ENCODE peak calls at places on chromosomes 16 and 17, in four cellular contexts. I is CD4-positive, alpha-beta memory T cell; Q is left lung; E is CD4-positive, alpha-beta T cell. W is an unnamed sample. For H3K9me3, the result is how much of the 10 kb centered on the place peaks cover.

GRCh38 chr16:84478172-84478948 is 26.1 kb downstream of the MEAK7 start:
- DNase-seq in I (no peak), Q (no peak), E (no peak), W (no peak)

GRCh38 chr16:13779676-13780075 is 140.3 kb upstream of the ERCC4 start:
- DNase-seq in I (no peak), Q (no peak), E (no peak), W (no peak)

GRCh38 chr16:14056970-14057369 is 14.1 kb upstream of the MRTFB start:
- DNase-seq in I (no peak), Q (no peak), E (no peak), W (no peak)

GRCh38 chr17:78840780-78841611 is at the start of gene USP36:
- DNase-seq in I (peak), Q (peak), E (peak), W (peak)

GRCh38 chr16:65793781-65794180 is 572.7 kb upstream of the CDH5 start:
- DNase-seq in I (no peak), Q (no peak), E (no peak), W (no peak)

GRCh38 chr17:47145351-47145750 is 43.7 kb downstream of the CDC27 start:
- DNase-seq in I (no peak), Q (no peak), E (no peak), W (no peak)

GRCh38 chr17:40921026-40921425 is 16.4 kb downstream of the KRT23 start:
- DNase-seq in I (no peak), Q (no peak), E (no peak), W (no peak)

GRCh38 chr17:57998234-57998746 is 8.8 kb downstream of the SRSF1 start:
- DNase-seq in I (no peak), Q (no peak), E (no peak), W (no peak)

GRCh38 chr17:80132906-80133625 is 13.9 kb downstream of the EIF4A3 start:
- DNase-seq in I (no peak), Q (no peak), E (no peak), W (no peak)

GRCh38 chr17:66441012-66441703 is 138.7 kb downstream of the PRKCA start:
- DNase-seq in I (no peak), Q (no peak), E (no peak), W (no peak)

GRCh38 chr17:29102741-29103181 is 59.8 kb downstream of the PIPOX start:
- DNase-seq in I (no peak), Q (no peak), E (no peak), W (no peak)

GRCh38 chr17:40063034-40063765 is 435 bp downstream of the THRA start:
- DNase-seq in I (no peak), Q (peak), E (no peak), W (no peak)

GRCh38 chr16:30721167-30721566 is 22.2 kb downstream of the SRCAP start:
- DNase-seq in I (no peak), Q (no peak), E (no peak), W (no peak)

GRCh38 chr16:1917056-1917664 is 1.1 kb downstream of the HS3ST6 start:
- DNase-seq in I (no peak), Q (no peak), E (no peak), W (no peak)

GRCh38 chr17:49739662-49740271 is 24.2 kb downstream of the FAM117A start:
- DNase-seq in I (peak), Q (peak), E (peak), W (peak)

GRCh38 chr17:68441064-68441770 is 16.1 kb downstream of the WIPI1 start:
- DNase-seq in I (no peak), Q (no peak), E (no peak), W (no peak)

GRCh38 chr16:66588981-66589713 is 9.9 kb downstream of the CMTM2 start:
- DNase-seq in I (peak), Q (peak), E (peak), W (peak)

GRCh38 chr16:49054606-49055005 is 227.0 kb downstream of the CBLN1 start:
- DNase-seq in I (no peak), Q (no peak), E (no peak), W (no peak)

GRCh38 chr16:11114366-11115164 is 141.4 kb downstream of the SOCS1 start:
- DNase-seq in I (no peak), Q (no peak), E (no peak), W (no peak)

GRCh38 chr17:35188111-35188510 is 6.1 kb downstream of the SLC35G3 start:
- DNase-seq in I (peak), Q (no peak), E (no peak), W (no peak)

GRCh38 chr16:57048095-57048494 is 44.3 kb upstream of the CPNE2 start:
- DNase-seq in I (no peak), Q (no peak), E (no peak), W (no peak)

GRCh38 chr16:73735954-73736353 is 560.7 kb upstream of the PSMD7 start:
- DNase-seq in I (no peak), Q (no peak), E (no peak), W (no peak)
- H3K9me3 ChIP-seq in I (under half), Q (under half), E (under half), W (under half)

GRCh38 chr16:75172578-75172977 is 24.3 kb downstream of the ZFP1 start:
- DNase-seq in I (no peak), Q (no peak), E (no peak), W (no peak)
- H3K9me3 ChIP-seq in I (half or more), Q (under half), E (half or more), W (under half)

GRCh38 chr17:16551878-16552636 is 16.9 kb downstream of the ZNF287 start:
- DNase-seq in I (no peak), Q (no peak), E (no peak), W (no peak)
- H3K9me3 ChIP-seq in I (half or more), Q (under half), E (half or more), W (half or more)

DNA sequence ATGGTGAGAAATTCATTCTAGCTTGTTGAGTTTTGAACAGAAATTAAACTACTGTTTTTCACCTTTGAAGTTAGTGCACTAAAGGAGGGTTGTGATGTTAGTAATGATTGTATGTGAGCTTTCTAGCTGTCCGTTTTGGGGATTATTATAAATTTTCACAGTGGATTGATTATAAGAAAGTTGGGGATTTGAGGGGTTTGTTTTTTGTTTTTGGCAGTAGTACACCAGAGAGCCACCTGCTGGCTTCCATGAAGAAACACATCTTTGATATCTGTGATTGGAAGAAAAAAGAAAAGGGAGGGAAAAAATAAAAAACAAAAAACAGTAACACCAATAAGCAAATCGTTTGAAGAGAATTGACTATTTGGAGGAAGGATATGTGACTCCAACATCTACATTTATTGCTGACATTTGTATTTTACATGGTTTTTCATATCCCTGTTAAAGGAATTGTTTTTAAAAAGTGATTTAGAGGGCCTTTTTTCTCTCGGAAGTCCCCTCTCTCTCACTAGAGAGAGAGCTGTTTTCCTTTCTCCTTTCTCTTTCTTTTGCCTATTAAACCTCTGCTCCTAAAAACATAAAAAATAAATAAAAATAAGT is 1469.5 kb upstream of the GOT2 start:
- DNase-seq in I (no peak), Q (no peak), E (no peak), W (no peak)
- H3K9me3 ChIP-seq in I (under half), Q (under half), E (under half), W (under half)

W was measured in T-helper 17 cell.